ENCODE peak calls at places on chromosomes 12 and 14, in six cellular contexts. J is effector CD4-positive, alpha-beta T cell; D is psoas muscle; U is astrocyte of the hippocampus; A is RWPE1; F is hypothalamus. B is an unnamed sample.
A peak's percentile ranks its signal among the peaks of the same experiment; 100 is the strongest.

GRCh38 chr12:86261142-86261541 is 5.0 kb upstream of the MGAT4C start:
- DNase-seq in J (no peak), D (no peak), U (no peak), A (peak; percentile 7), F (no peak), B (peak; percentile 3)

GRCh38 chr12:85621041-85621440 is 215.2 kb downstream of the RASSF9 start:
- DNase-seq in J (no peak), D (no peak), U (no peak), A (peak; percentile 37), F (no peak), B (no peak)

GRCh38 chr14:48936881-48937280 is 649.3 kb downstream of the RPS29 start:
- DNase-seq in J (no peak), D (no peak), U (peak; percentile 36), A (no peak), F (no peak), B (no peak)

GRCh38 chr14:50036211-50036610 is 80.2 kb downstream of the VCPKMT start:
- DNase-seq in J (no peak), D (no peak), U (no peak), A (no peak), F (no peak), B (no peak)

GRCh38 chr12:120132863-120133385 is 16.4 kb upstream of the RAB35 start:
- DNase-seq in J (no peak), D (no peak), U (no peak), A (no peak), F (no peak), B (no peak)

GRCh38 chr14:103084021-103084919 is at the start of gene LBHD2:
- DNase-seq in J (no peak), D (no peak), U (peak; percentile 44), A (no peak), F (no peak), B (no peak)

GRCh38 chr12:20339060-20339459 is 29.3 kb upstream of the PDE3A start:
- DNase-seq in J (no peak), D (no peak), U (peak; percentile 55), A (no peak), F (no peak), B (no peak)

GRCh38 chr12:119715268-119715620 is 47.3 kb downstream of the PRKAB1 start:
- DNase-seq in J (no peak), D (no peak), U (peak; percentile 29), A (peak; percentile 16), F (no peak), B (no peak)

GRCh38 chr12:53485955-53486729 is 13.1 kb downstream of the MAP3K12 start:
- DNase-seq in J (no peak), D (no peak), U (no peak), A (no peak), F (no peak), B (no peak)

GRCh38 chr14:65100905-65101541 is 1.3 kb downstream of the MAX start:
- DNase-seq in J (no peak), D (no peak), U (peak; percentile 14), A (peak; percentile 29), F (no peak), B (no peak)

GRCh38 chr14:76651410-76652055 is 109.7 kb upstream of the VASH1 start:
- DNase-seq in J (no peak), D (no peak), U (no peak), A (no peak), F (no peak), B (no peak)

GRCh38 chr12:89524201-89525001 is at the start of gene GALNT4:
- DNase-seq in J (peak; percentile 57), D (peak; percentile 84), U (peak; percentile 95), A (peak; percentile 93), F (peak; percentile 70), B (peak; percentile 88)

GRCh38 chr12:6200266-6201198 is at the start of gene CD9:
- DNase-seq in J (no peak), D (peak; percentile 64), U (peak; percentile 75), A (peak; percentile 76), F (peak; percentile 46), B (peak; percentile 94)

GRCh38 chr12:81125691-81126090 is 47.8 kb downstream of the ACSS3 start:
- DNase-seq in J (no peak), D (no peak), U (no peak), A (no peak), F (no peak), B (no peak)

GRCh38 chr14:31292962-31293616 is 85.5 kb upstream of the HECTD1 start:
- DNase-seq in J (no peak), D (no peak), U (peak; percentile 20), A (no peak), F (no peak), B (no peak)

GRCh38 chr12:109544955-109545531 is 28.3 kb downstream of the MMAB start:
- DNase-seq in J (no peak), D (no peak), U (peak; percentile 28), A (peak; percentile 23), F (no peak), B (peak; percentile 29)

GRCh38 chr14:67077914-67078313 is 111.3 kb upstream of the GARIN2 start:
- DNase-seq in J (no peak), D (no peak), U (peak; percentile 20), A (no peak), F (no peak), B (no peak)

GRCh38 chr12:49233842-49234526 is 30.9 kb upstream of the TUBA1C start:
- DNase-seq in J (no peak), D (peak; percentile 42), U (peak; percentile 39), A (no peak), F (peak; percentile 32), B (no peak)

GRCh38 chr12:15423629-15424028 is 101.3 kb downstream of the PTPRO start:
- DNase-seq in J (no peak), D (no peak), U (peak; percentile 29), A (peak; percentile 49), F (no peak), B (no peak)

GRCh38 chr12:108833757-108834472 is 23.5 kb downstream of the SSH1 start:
- DNase-seq in J (no peak), D (peak; percentile 78), U (peak; percentile 85), A (no peak), F (peak; percentile 23), B (no peak)

GRCh38 chr12:129212221-129212630 is 358.9 kb downstream of the GLT1D1 start:
- DNase-seq in J (no peak), D (no peak), U (peak; percentile 91), A (no peak), F (no peak), B (no peak)

GRCh38 chr14:23219075-23219474 is 18.7 kb upstream of the RNF212B start:
- DNase-seq in J (no peak), D (no peak), U (no peak), A (no peak), F (no peak), B (no peak)

GRCh38 chr12:15910864-15911696 is at the start of gene DERA:
- DNase-seq in J (peak; percentile 36), D (peak; percentile 82), U (peak; percentile 93), A (peak; percentile 71), F (peak; percentile 63), B (peak; percentile 53)

GRCh38 chr12:31234955-31235867 is 90.7 kb downstream of the SINHCAF start:
- DNase-seq in J (no peak), D (no peak), U (peak; percentile 68), A (peak; percentile 18), F (no peak), B (peak; percentile 51)

GRCh38 chr14:42541535-42542001 is 934.9 kb downstream of the LRFN5 start:
- DNase-seq in J (no peak), D (no peak), U (no peak), A (no peak), F (no peak), B (peak; percentile 23)

GRCh38 chr12:40055776-40056175 is 50.1 kb downstream of the SLC2A13 start:
- DNase-seq in J (no peak), D (no peak), U (no peak), A (no peak), F (no peak), B (no peak)

GRCh38 chr14:91883770-91884169 is 16.4 kb upstream of the TC2N start:
- DNase-seq in J (no peak), D (peak; percentile 69), U (no peak), A (no peak), F (no peak), B (no peak)

GRCh38 chr12:124448955-124449622 is 118.3 kb downstream of the NCOR2 start:
- DNase-seq in J (no peak), D (no peak), U (no peak), A (no peak), F (no peak), B (no peak)

GRCh38 chr12:106138646-106139421 is at the start of gene NUAK1:
- DNase-seq in J (no peak), D (peak; percentile 79), U (peak; percentile 94), A (peak; percentile 20), F (peak; percentile 67), B (peak; percentile 59)

GRCh38 chr12:54563787-54564186 is 14.4 kb downstream of the PDE1B start:
- DNase-seq in J (no peak), D (no peak), U (no peak), A (no peak), F (no peak), B (no peak)

GRCh38 chr12:132222096-132222807 is 78.0 kb downstream of the NOC4L start:
- DNase-seq in J (peak; percentile 19), D (no peak), U (peak; percentile 55), A (peak; percentile 23), F (no peak), B (peak; percentile 65)

GRCh38 chr14:33916663-33917565 is 34.0 kb downstream of the EGLN3 start:
- DNase-seq in J (no peak), D (no peak), U (peak; percentile 42), A (peak; percentile 12), F (no peak), B (no peak)

GRCh38 chr14:35878272-35879140 is 52.4 kb downstream of the BRMS1L start:
- DNase-seq in J (no peak), D (peak; percentile 19), U (peak; percentile 85), A (peak; percentile 79), F (no peak), B (peak; percentile 75)

GRCh38 chr14:104683653-104684448 is 5.6 kb upstream of the INF2 start:
- DNase-seq in J (no peak), D (no peak), U (no peak), A (no peak), F (no peak), B (no peak)

GRCh38 chr12:131436922-131437705 is 273.8 kb upstream of the SFSWAP start:
- DNase-seq in J (no peak), D (no peak), U (no peak), A (no peak), F (no peak), B (no peak)

GRCh38 chr12:96497800-96498199 is 8.4 kb downstream of the CFAP54 start:
- DNase-seq in J (no peak), D (no peak), U (no peak), A (no peak), F (no peak), B (no peak)

GRCh38 chr14:62691613-62692489 is 353.4 kb downstream of the KCNH5 start:
- DNase-seq in J (no peak), D (no peak), U (peak; percentile 93), A (peak; percentile 82), F (no peak), B (peak; percentile 97)

GRCh38 chr12:86948851-86949250 is 692.7 kb upstream of the MGAT4C start:
- DNase-seq in J (no peak), D (no peak), U (no peak), A (no peak), F (no peak), B (no peak)

GRCh38 chr12:52238916-52239649 is 6.0 kb downstream of the KRT7 start:
- DNase-seq in J (no peak), D (no peak), U (no peak), A (no peak), F (no peak), B (no peak)

B was measured in HTR-8/SVneo.